ENCODE peak calls at places on chromosomes 1 and 21, in ten cellular contexts. D is stomach, R is spleen, S is HepG2, X is GM23338, M is prostate gland, C is H1, K is suprapubic skin, L is GM12878, T is sigmoid colon. B is an unnamed sample. For H3K4me1, the result is how much of the 10 kb centered on the place peaks cover.

GRCh38 chr1:43975249-43975961 is 645 bp downstream of the ATP6V0B start:
- DNase-seq in D (peak), R (peak), S (no peak), X (peak), M (peak), C (no peak), K (peak), L (no peak), T (peak), B (peak)

GRCh38 chr1:176515310-176515709 is 52.3 kb downstream of the PAPPA2 start:
- DNase-seq in D (no peak), R (no peak), S (peak), X (no peak), M (no peak), C (no peak), K (no peak), L (no peak), T (no peak), B (no peak)

GRCh38 chr1:43901562-43901961 is 32.0 kb upstream of the ARTN start:
- DNase-seq in D (no peak), R (no peak), S (no peak), X (no peak), M (no peak), C (no peak), K (no peak), L (no peak), T (no peak), B (no peak)

GRCh38 chr1:206445116-206445515 is 25.2 kb upstream of the IKBKE start:
- DNase-seq in D (no peak), R (peak), S (no peak), X (no peak), M (no peak), C (no peak), K (no peak), L (no peak), T (no peak), B (no peak)

GRCh38 chr1:92804721-92805169 is 19.8 kb upstream of the EVI5 start:
- DNase-seq in D (peak), R (no peak), S (peak), X (peak), M (peak), C (no peak), K (no peak), L (no peak), T (peak), B (peak)

GRCh38 chr1:232477728-232478127 is 152.2 kb downstream of the SIPA1L2 start:
- DNase-seq in D (no peak), R (no peak), S (no peak), X (no peak), M (no peak), C (no peak), K (no peak), L (no peak), T (no peak), B (no peak)

GRCh38 chr1:53172751-53173498 is 23.7 kb upstream of the CPT2 start:
- DNase-seq in D (no peak), R (no peak), S (peak), X (peak), M (no peak), C (no peak), K (no peak), L (no peak), T (no peak), B (peak)

GRCh38 chr1:42479621-42480020 is 16.5 kb downstream of the CCDC30 start:
- DNase-seq in D (no peak), R (no peak), S (peak), X (peak), M (no peak), C (no peak), K (no peak), L (no peak), T (no peak), B (no peak)

GRCh38 chr1:90274376-90274775 is 279.5 kb downstream of the ZNF326 start:
- DNase-seq in D (no peak), R (no peak), S (no peak), X (no peak), M (no peak), C (no peak), K (no peak), L (no peak), T (no peak), B (no peak)

GRCh38 chr1:171716620-171717019 is 25.2 kb downstream of the VAMP4 start:
- DNase-seq in D (no peak), R (no peak), S (no peak), X (no peak), M (no peak), C (no peak), K (no peak), L (no peak), T (no peak), B (no peak)

GRCh38 chr21:42381347-42381984 is 14.4 kb downstream of the TMPRSS3 start:
- DNase-seq in D (peak), R (peak), S (peak), X (peak), M (peak), C (no peak), K (no peak), L (no peak), T (no peak), B (peak)

GRCh38 chr21:46111193-46111571 is 13.3 kb downstream of the COL6A2 start:
- DNase-seq in D (peak), R (no peak), S (no peak), X (no peak), M (peak), C (no peak), K (no peak), L (no peak), T (peak), B (no peak)

GRCh38 chr1:97489834-97490233 is 431.0 kb downstream of the DPYD start:
- DNase-seq in D (no peak), R (no peak), S (peak), X (no peak), M (no peak), C (no peak), K (no peak), L (no peak), T (no peak), B (no peak)

GRCh38 chr1:12372180-12372579 is 142.3 kb downstream of the VPS13D start:
- DNase-seq in D (no peak), R (no peak), S (no peak), X (no peak), M (no peak), C (no peak), K (no peak), L (no peak), T (no peak), B (no peak)

GRCh38 chr1:38095337-38096030 is 48.9 kb upstream of the POU3F1 start:
- DNase-seq in D (no peak), R (peak), S (no peak), X (no peak), M (no peak), C (no peak), K (no peak), L (no peak), T (no peak), B (no peak)

GRCh38 chr21:46559291-46559983 is 45.4 kb downstream of the S100B start:
- DNase-seq in D (peak), R (no peak), S (peak), X (no peak), M (no peak), C (peak), K (no peak), L (peak), T (peak), B (no peak)

GRCh38 chr1:30719406-30720270 is 3.7 kb downstream of the MATN1 start:
- DNase-seq in D (no peak), R (no peak), S (no peak), X (no peak), M (no peak), C (no peak), K (no peak), L (peak), T (no peak), B (no peak)

GRCh38 chr1:214281030-214281901 is at the start of gene SMYD2:
- DNase-seq in D (peak), R (peak), S (peak), X (peak), M (peak), C (peak), K (no peak), L (no peak), T (peak), B (peak)

GRCh38 chr1:182657026-182657425 is 27.4 kb downstream of the RGS8 start:
- DNase-seq in D (no peak), R (no peak), S (no peak), X (no peak), M (no peak), C (no peak), K (no peak), L (no peak), T (no peak), B (no peak)

GRCh38 chr1:147246910-147247655 is 4.6 kb downstream of the CHD1L start:
- DNase-seq in D (no peak), R (no peak), S (no peak), X (no peak), M (no peak), C (no peak), K (no peak), L (no peak), T (no peak), B (no peak)

GRCh38 chr1:109478806-109479205 is 4.9 kb upstream of the ATXN7L2 start:
- DNase-seq in D (peak), R (no peak), S (no peak), X (peak), M (no peak), C (peak), K (no peak), L (no peak), T (no peak), B (peak)

GRCh38 chr1:53892911-53893310 is 1.1 kb upstream of the DIO1 start:
- DNase-seq in D (no peak), R (no peak), S (no peak), X (no peak), M (no peak), C (no peak), K (no peak), L (no peak), T (no peak), B (no peak)

GRCh38 chr1:231827337-231828105 is 200.9 kb downstream of the DISC1 start:
- DNase-seq in D (no peak), R (no peak), S (peak), X (no peak), M (no peak), C (no peak), K (no peak), L (no peak), T (no peak), B (no peak)

GRCh38 chr1:168732736-168733135 is 3.7 kb upstream of the DPT start:
- DNase-seq in D (no peak), R (no peak), S (no peak), X (peak), M (no peak), C (no peak), K (no peak), L (no peak), T (no peak), B (no peak)
- TF ChIP-seq POLR2AphosphoS5 in D (no peak), R (no peak), S (no peak), X (no peak), M (no peak), C (no peak), K (no peak), L (no peak), T (no peak), B (no peak)

GRCh38 chr1:61098906-61099437 is 16.6 kb downstream of the NFIA start:
- DNase-seq in D (no peak), R (no peak), S (no peak), X (no peak), M (no peak), C (no peak), K (no peak), L (no peak), T (no peak), B (no peak)

GRCh38 chr1:61098333-61098732 is 16.0 kb downstream of the NFIA start:
- DNase-seq in D (no peak), R (no peak), S (no peak), X (no peak), M (no peak), C (no peak), K (no peak), L (no peak), T (no peak), B (no peak)

GRCh38 chr1:61094677-61095076 is 12.3 kb downstream of the NFIA start:
- DNase-seq in D (no peak), R (no peak), S (no peak), X (no peak), M (no peak), C (no peak), K (no peak), L (no peak), T (no peak), B (no peak)

GRCh38 chr1:61095127-61095812 is 12.9 kb downstream of the NFIA start:
- DNase-seq in D (no peak), R (no peak), S (no peak), X (no peak), M (no peak), C (no peak), K (no peak), L (no peak), T (no peak), B (no peak)

GRCh38 chr1:61097326-61097725 is 15.0 kb downstream of the NFIA start:
- DNase-seq in D (no peak), R (no peak), S (no peak), X (no peak), M (no peak), C (no peak), K (no peak), L (no peak), T (no peak), B (no peak)
- H3K4me1 ChIP-seq in D (under half), R (under half), S (half or more), X (under half), M (under half), C (under half), K (under half), L (under half), T (under half), B (under half)

GRCh38 chr1:198679535-198680173 is 40.8 kb downstream of the PTPRC start:
- DNase-seq in D (no peak), R (peak), S (no peak), X (no peak), M (no peak), C (no peak), K (peak), L (no peak), T (no peak), B (peak)

GRCh38 chr1:198683449-198683848 is 44.6 kb downstream of the PTPRC start:
- DNase-seq in D (no peak), R (no peak), S (no peak), X (no peak), M (no peak), C (no peak), K (no peak), L (no peak), T (no peak), B (no peak)

GRCh38 chr1:198681247-198681646 is 42.4 kb downstream of the PTPRC start:
- DNase-seq in D (no peak), R (no peak), S (no peak), X (no peak), M (no peak), C (no peak), K (no peak), L (no peak), T (no peak), B (no peak)

GRCh38 chr1:198680174-198680871 is 41.5 kb downstream of the PTPRC start:
- DNase-seq in D (no peak), R (peak), S (no peak), X (no peak), M (no peak), C (no peak), K (peak), L (no peak), T (no peak), B (no peak)

DNA sequence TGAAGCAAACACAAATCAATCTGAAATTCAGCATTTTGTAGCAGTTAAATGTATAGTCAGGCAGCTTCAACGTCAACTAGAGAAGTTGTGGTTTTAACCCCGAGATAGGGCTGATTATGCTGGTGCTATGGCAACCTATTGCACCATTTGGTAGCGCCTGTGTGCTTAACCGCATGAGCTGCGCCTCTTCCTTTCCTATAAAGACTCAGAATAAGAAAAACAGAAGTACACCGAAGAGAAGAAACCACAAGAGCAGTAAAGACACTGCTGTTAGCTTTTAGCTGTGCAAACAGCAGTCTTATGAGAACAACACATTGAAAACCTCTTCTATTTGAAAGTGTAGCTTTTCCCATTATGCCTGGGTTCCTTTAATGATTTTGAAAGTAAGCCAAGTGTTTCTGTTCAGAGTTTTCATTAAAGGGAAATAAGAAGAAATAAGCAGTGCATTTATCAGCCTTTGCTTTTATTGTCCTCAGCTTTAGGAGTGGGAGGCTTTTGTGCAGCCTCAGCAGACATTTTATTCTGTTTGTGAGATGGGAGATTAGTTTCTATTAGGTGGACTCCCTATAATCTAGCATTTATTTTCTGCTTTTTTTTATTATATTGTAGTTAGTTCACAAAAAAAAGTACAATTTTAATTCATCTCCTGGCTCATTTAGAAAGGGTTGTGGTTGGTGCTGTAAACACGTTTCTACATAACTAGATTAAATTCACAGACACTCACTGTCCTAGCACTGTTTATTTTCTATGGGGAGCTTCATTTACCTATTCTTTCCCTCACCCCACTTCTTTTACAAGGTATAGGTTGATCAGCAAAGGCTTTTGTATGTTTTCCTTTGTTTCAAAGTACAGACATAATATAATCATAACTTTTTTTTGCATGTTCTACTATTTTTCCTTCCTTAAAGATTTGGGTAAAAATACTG is 43.3 kb downstream of the PTPRC start:
- DNase-seq in D (peak), R (peak), S (no peak), X (peak), M (peak), C (no peak), K (peak), L (peak), T (peak), B (peak)
- H3K4me3 ChIP-seq in D (no peak), R (no peak), S (no peak), X (no peak), M (no peak), C (no peak), K (no peak), L (peak), T (no peak), B (no peak)

GRCh38 chr1:153619171-153619570 is 3.0 kb upstream of the S100A14 start:
- DNase-seq in D (no peak), R (no peak), S (no peak), X (no peak), M (no peak), C (no peak), K (no peak), L (no peak), T (no peak), B (no peak)

GRCh38 chr1:153616885-153617428 is 832 bp upstream of the S100A14 start:
- DNase-seq in D (no peak), R (no peak), S (no peak), X (no peak), M (no peak), C (no peak), K (no peak), L (no peak), T (peak), B (no peak)

GRCh38 chr1:153616144-153616884 is at the start of gene S100A14:
- DNase-seq in D (peak), R (peak), S (no peak), X (no peak), M (peak), C (no peak), K (no peak), L (no peak), T (no peak), B (peak)

GRCh38 chr1:153615406-153615805 is 719 bp downstream of the S100A14 start:
- DNase-seq in D (no peak), R (no peak), S (no peak), X (no peak), M (no peak), C (no peak), K (no peak), L (no peak), T (no peak), B (no peak)

GRCh38 chr1:153617677-153618076 is 1.6 kb upstream of the S100A14 start:
- DNase-seq in D (peak), R (peak), S (no peak), X (peak), M (no peak), C (peak), K (peak), L (no peak), T (peak), B (peak)
- TF ChIP-seq POLR2AphosphoS5 in D (no peak), R (peak), S (no peak), X (no peak), M (no peak), C (no peak), K (no peak), L (no peak), T (peak), B (no peak)

GRCh38 chr1:234756857-234757256 is 146.9 kb upstream of the IRF2BP2 start:
- DNase-seq in D (no peak), R (no peak), S (no peak), X (no peak), M (no peak), C (no peak), K (no peak), L (no peak), T (no peak), B (no peak)

GRCh38 chr1:234758851-234759250 is 148.9 kb upstream of the IRF2BP2 start:
- DNase-seq in D (no peak), R (no peak), S (no peak), X (no peak), M (no peak), C (no peak), K (no peak), L (no peak), T (no peak), B (peak)

GRCh38 chr1:234753979-234754378 is 144.0 kb upstream of the IRF2BP2 start:
- DNase-seq in D (no peak), R (no peak), S (no peak), X (no peak), M (no peak), C (no peak), K (no peak), L (no peak), T (no peak), B (no peak)

GRCh38 chr1:234755449-234755863 is 145.5 kb upstream of the IRF2BP2 start:
- DNase-seq in D (peak), R (no peak), S (no peak), X (no peak), M (peak), C (no peak), K (peak), L (no peak), T (peak), B (peak)

GRCh38 chr1:234756066-234756783 is 146.2 kb upstream of the IRF2BP2 start:
- DNase-seq in D (no peak), R (no peak), S (no peak), X (no peak), M (no peak), C (no peak), K (no peak), L (no peak), T (no peak), B (no peak)
- H3K4me1 ChIP-seq in D (under half), R (under half), S (half or more), X (under half), M (under half), C (under half), K (under half), L (under half), T (under half), B (under half)

DNA sequence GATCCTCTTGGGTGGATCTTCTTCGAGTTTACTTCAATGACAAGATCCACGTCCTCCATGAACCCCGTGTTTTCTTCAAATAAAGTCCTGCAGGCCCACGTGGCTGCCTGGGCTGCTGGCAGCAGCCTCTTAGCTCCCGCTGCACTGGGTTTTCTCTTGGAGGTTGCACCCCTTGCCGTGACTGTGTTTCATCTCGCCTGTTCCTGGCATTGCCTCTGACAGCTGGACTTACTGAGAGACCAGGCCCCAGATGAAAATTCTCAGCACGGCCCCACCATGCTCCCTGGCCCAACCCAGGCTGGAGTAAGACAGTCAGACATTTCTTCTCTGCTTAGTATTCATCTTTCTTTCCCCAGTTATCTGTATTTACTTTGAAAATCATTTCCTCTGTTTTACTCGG is 274.8 kb upstream of the RUNX1 start:
- DNase-seq in D (no peak), R (no peak), S (no peak), X (no peak), M (no peak), C (no peak), K (no peak), L (no peak), T (peak), B (peak)
- H3K4me3 ChIP-seq in D (no peak), R (no peak), S (no peak), X (no peak), M (no peak), C (no peak), K (no peak), L (no peak), T (no peak), B (no peak)

DNA sequence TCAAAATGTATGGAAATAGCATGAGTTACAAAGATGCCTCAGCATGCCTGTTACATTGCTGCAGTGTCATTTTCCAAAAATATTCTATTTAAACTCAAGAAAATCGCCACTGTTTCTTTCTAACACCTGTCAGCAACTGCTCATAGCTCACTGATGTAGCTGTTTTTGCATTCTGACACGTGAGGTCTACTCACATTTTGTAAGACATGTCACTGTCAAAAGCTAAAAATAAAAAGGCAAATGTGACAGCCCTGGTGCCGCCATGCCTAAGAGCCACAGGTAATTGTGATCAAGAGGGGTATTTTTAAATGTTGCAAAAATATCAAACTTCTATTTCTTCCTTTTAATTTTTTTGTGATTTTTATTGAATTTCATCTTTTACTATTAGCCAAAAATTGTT is 556.2 kb upstream of the TMPRSS15 start:
- DNase-seq in D (no peak), R (no peak), S (no peak), X (no peak), M (no peak), C (no peak), K (no peak), L (no peak), T (no peak), B (no peak)
- TF ChIP-seq POLR2AphosphoS5 in D (no peak), R (no peak), S (no peak), X (no peak), M (no peak), C (no peak), K (no peak), L (no peak), T (no peak), B (no peak)

GRCh38 chr1:161902146-161902545 is 121.5 kb downstream of the OLFML2B start:
- DNase-seq in D (no peak), R (no peak), S (no peak), X (no peak), M (no peak), C (no peak), K (no peak), L (no peak), T (no peak), B (no peak)
- H3K4me1 ChIP-seq in D (under half), R (under half), S (under half), X (under half), M (under half), C (under half), K (under half), L (under half), T (under half), B (under half)

B was measured in transverse colon.